ENCODE peak calls at places on chromosome 9, in seven cellular contexts. Q is omental fat pad, S is T follicular helper cell, R is LoVo, V is glutamatergic neuron, E is HT-29, X is iPS DF 19.7. I is an unnamed sample.

GRCh38 chr9:125261501-125262216 is at the start of gene GAPVD1:
- DNase-seq in Q (peak; percentile 46), E (peak; percentile 95), V (peak; percentile 96), X (peak; percentile 75), S (peak; percentile 80), R (peak; percentile 94), I (peak; percentile 85)

GRCh38 chr9:114224247-114224610 is 68.9 kb downstream of the COL27A1 start:
- DNase-seq in E (no peak), V (no peak), R (no peak), X (no peak), Q (no peak), S (no peak), I (no peak)

GRCh38 chr9:30997291-30997690 is 1387.2 kb upstream of the ACO1 start:
- DNase-seq in E (no peak), Q (no peak), S (no peak), V (no peak), X (no peak), R (no peak), I (no peak)

GRCh38 chr9:73146113-73146815 is 5.4 kb upstream of the ANXA1 start:
- DNase-seq in S (no peak), R (no peak), V (no peak), E (no peak), X (no peak), Q (no peak), I (no peak)

GRCh38 chr9:134698587-134699342 is 57.2 kb downstream of the COL5A1 start:
- DNase-seq in S (no peak), R (peak; percentile 49), Q (no peak), E (peak; percentile 76), X (peak; percentile 65), V (peak; percentile 89), I (peak; percentile 56)

GRCh38 chr9:3507395-3508077 is 18.3 kb downstream of the RFX3 start:
- DNase-seq in R (no peak), X (no peak), S (no peak), E (no peak), Q (no peak), V (no peak), I (no peak)

GRCh38 chr9:33105504-33105903 is 29.0 kb upstream of the SMU1 start:
- DNase-seq in R (no peak), Q (no peak), E (no peak), V (no peak), S (no peak), X (no peak), I (no peak)

GRCh38 chr9:96242829-96243228 is 59.1 kb downstream of the HSD17B3 start:
- DNase-seq in Q (no peak), V (no peak), X (no peak), R (no peak), E (no peak), S (no peak), I (peak; percentile 44)